ENCODE peak calls at places on chromosome 18, in seven cellular contexts. J is neural progenitor cell, H is tibial artery, B is transverse colon, K is foreskin fibroblast, U is BE2C, F is choroid plexus epithelial cell. A is an unnamed sample.

GRCh38 chr18:63314991-63315662 is 4.4 kb downstream of the BCL2 start:
- DNase-seq in J (no peak), B (no peak), H (no peak), F (no peak), U (no peak), K (no peak), A (no peak)

GRCh38 chr18:34493099-34493544 is 217.0 kb upstream of the DTNA start:
- DNase-seq in F (peak), K (peak), U (peak), J (peak), B (peak), H (peak), A (peak)

GRCh38 chr18:35456181-35456850 is 41.4 kb downstream of the INO80C start:
- DNase-seq in H (no peak), B (peak), J (no peak), F (peak), U (no peak), K (no peak), A (peak)

GRCh38 chr18:3596324-3597158 is 146.6 kb downstream of the TGIF1 start:
- DNase-seq in J (peak), K (no peak), H (peak), B (peak), U (peak), F (peak), A (peak)

GRCh38 chr18:26429535-26429934 is 118.8 kb downstream of the KCTD1 start:
- DNase-seq in U (no peak), B (no peak), F (peak), J (no peak), H (no peak), K (peak), A (peak)

GRCh38 chr18:46215902-46216723 is 111.9 kb downstream of the HAUS1 start:
- DNase-seq in J (no peak), F (no peak), K (no peak), H (no peak), U (no peak), B (no peak), A (no peak)

GRCh38 chr18:74023220-74023619 is 124.4 kb downstream of the FBXO15 start:
- DNase-seq in B (no peak), J (peak), U (no peak), F (no peak), K (no peak), H (no peak), A (no peak)

GRCh38 chr18:6427281-6427680 is 12.6 kb upstream of the L3MBTL4 start:
- DNase-seq in U (no peak), K (no peak), B (no peak), J (no peak), H (no peak), F (no peak), A (no peak)

GRCh38 chr18:32937007-32937540 is 164.3 kb upstream of the KLHL14 start:
- DNase-seq in H (no peak), B (no peak), U (no peak), J (peak), F (peak), K (no peak), A (no peak)

GRCh38 chr18:32915526-32915925 is 142.7 kb upstream of the KLHL14 start:
- DNase-seq in U (no peak), B (no peak), H (no peak), J (no peak), F (no peak), K (no peak), A (no peak)

GRCh38 chr18:2351126-2351850 is 220.0 kb downstream of the METTL4 start:
- DNase-seq in H (no peak), U (no peak), K (no peak), J (no peak), B (no peak), F (no peak), A (no peak)

GRCh38 chr18:44946529-44947113 is 265.9 kb downstream of the SETBP1 start:
- DNase-seq in K (no peak), H (no peak), U (no peak), J (peak), F (no peak), B (no peak), A (no peak)

GRCh38 chr18:79517322-79517721 is 121.6 kb downstream of the NFATC1 start:
- DNase-seq in U (no peak), K (no peak), H (no peak), F (no peak), B (no peak), J (no peak), A (no peak)

DNA sequence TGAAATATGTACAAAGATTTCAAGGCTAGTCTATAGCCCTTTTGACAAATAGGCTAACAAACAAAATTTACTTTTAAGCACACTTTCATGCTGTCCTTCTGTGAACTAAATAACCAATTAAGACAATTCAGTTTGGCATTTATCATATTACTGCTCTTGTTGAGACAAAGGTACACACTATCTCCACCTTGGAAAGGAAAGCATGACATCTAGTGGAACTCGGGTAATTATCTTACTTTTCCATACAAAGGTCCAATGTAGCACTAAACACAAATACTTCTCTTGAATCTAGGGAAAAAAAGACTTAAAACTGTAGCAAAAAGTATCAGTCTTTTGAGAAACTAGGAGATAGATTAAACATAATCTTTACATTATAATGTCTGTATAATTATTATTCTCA is 125.0 kb upstream of the CD226 start:
- DNase-seq in U (no peak), K (peak), F (peak), B (no peak), J (no peak), H (no peak), A (peak)
- TF ChIP-seq CTCF in U (peak), K (no peak), F (peak), B (no peak), J (peak), H (peak), A (peak)

DNA sequence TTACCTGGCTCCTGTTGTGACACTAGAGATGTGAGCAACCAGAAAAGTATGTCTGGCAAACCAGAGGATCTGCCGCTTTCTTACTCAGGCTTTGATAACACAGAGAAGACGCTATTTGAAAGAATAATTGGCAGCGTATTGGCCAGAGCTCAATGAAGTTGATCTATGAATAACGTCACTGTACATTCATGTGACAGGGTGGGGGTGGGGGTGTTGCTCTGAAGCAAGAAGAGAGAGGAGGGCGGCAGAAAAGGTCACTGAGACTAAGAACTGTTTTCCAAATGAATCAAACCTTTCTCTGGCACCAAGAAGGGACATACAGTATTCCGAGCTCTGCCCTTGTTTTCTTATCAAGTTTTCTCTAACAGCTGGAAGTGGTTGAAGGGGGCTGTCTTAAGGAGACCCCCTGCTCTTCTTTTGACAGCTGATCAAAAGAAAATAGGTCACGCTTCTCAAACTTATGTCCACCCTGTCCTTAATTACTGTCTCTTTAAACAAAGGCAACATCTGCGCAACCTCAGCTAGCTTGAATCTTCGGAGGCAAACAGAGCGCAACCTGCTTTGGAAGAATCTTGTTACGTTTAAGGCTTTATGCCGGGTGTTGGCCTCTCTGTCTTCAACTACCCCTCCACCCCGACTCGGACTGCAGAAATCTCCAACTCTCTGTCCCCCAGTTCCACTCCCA is 1.5 kb upstream of the ONECUT2 start:
- DNase-seq in H (no peak), J (no peak), F (no peak), B (no peak), K (no peak), U (no peak), A (no peak)
- H3K4me3 ChIP-seq in H (no peak), J (peak), F (no peak), B (peak), K (no peak), U (peak), A (no peak)

DNA sequence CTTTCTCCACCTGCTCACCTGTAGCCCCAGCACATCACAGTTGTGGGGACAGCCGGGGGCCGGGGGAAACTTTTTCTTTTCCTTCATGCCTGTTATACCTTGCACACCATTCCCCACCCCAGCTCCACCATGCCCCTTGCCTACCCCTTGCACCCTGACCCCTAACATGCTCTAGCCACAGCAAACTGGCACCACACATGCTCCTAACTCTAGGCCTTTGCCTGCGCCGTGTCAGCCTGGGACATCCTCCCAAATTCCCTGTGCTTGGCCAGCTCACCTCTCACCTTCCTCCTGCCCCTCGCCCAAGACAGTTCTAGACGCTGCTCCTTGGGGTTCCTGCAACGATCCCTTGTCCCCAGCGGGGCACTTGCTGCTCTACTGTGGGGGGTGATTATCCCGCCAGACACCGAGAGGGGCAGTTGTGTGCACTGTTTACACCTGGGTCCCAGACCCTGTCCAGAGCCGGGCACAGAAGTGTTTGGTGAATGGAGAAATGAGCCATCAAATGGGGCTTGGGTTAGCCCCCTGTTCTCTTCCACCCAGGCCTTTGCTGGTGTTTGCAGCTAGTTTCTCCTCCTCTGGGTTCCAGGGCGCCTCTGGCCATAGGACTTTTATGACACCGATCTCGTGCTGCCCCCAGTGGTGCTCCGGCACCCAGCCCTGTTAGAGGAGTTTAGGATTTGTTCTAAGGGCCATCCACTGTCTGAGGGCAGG is 129.8 kb downstream of the CTIF start:
- DNase-seq in J (no peak), B (no peak), U (no peak), F (no peak), H (no peak), K (no peak), A (no peak)
- TF ChIP-seq CTCF in J (no peak), B (no peak), U (no peak), F (peak), H (no peak), K (peak), A (peak)

DNA sequence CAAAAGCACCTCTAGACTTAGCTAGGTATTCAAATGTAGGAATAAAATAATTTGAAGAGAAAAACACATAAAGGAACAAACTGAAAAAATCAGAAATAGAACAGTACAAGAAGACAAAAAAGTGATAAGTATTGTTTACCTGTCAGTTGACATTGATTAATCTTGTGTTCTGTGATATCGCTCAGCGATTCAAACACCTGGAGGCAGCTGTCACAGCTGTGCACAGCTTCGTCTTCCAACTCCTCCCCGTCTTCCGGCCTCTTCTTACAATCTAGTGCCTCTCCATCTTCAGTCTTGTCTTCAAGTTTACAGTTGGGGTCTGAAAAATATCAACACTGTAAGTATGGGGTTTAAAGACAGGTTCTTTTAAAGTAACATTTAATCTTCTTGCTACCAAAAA is 30.1 kb downstream of the ZNF521 start:
- DNase-seq in K (no peak), F (no peak), H (no peak), J (no peak), B (no peak), U (no peak), A (no peak)
- H3K4me3 ChIP-seq in K (no peak), F (no peak), H (no peak), J (no peak), B (no peak), U (no peak), A (no peak)

GRCh38 chr18:76658627-76659026 is 163.6 kb upstream of the ZNF516 start:
- DNase-seq in F (peak), B (no peak), J (peak), U (peak), K (no peak), H (no peak), A (no peak)
- TF ChIP-seq CTCF in F (peak), B (no peak), J (peak), U (peak), K (peak), H (no peak), A (peak)

GRCh38 chr18:50192903-50193795 is 1.8 kb downstream of the MYO5B start:
- DNase-seq in K (no peak), U (no peak), B (peak), H (no peak), J (peak), F (no peak), A (no peak)
- H3K4me3 ChIP-seq in K (no peak), U (no peak), B (peak), H (peak), J (peak), F (no peak), A (no peak)

GRCh38 chr18:55396979-55397378 is 191.0 kb downstream of the TCF4 start:
- DNase-seq in U (no peak), F (no peak), H (no peak), K (no peak), B (no peak), J (no peak), A (no peak)

GRCh38 chr18:55401275-55401620 is 186.7 kb downstream of the TCF4 start:
- DNase-seq in H (no peak), U (no peak), F (peak), B (no peak), K (no peak), J (no peak), A (peak)

GRCh38 chr18:55396267-55396905 is 191.6 kb downstream of the TCF4 start:
- DNase-seq in B (no peak), F (no peak), U (no peak), K (no peak), J (no peak), H (no peak), A (no peak)

GRCh38 chr18:55400590-55401274 is 187.3 kb downstream of the TCF4 start:
- DNase-seq in B (no peak), U (no peak), H (no peak), K (no peak), J (no peak), F (peak), A (peak)

DNA sequence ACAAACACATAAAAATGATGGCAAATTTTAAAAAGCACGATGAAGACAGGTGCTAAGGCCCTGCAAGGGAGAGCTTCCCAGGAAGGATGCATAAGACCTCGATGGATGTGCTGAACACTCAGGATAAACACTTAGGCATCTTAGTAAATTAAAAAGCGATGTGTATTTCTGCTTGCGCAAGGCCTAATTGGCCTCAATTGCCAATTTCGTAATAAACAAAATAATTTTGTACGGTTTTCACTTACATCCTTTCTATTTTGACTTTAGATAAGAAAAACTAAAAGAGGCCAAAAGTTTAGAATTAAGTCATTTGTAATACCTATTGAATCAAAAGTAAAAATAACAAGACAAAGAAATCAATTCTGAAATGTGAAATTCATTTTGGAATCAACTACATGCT is 189.1 kb downstream of the TCF4 start:
- DNase-seq in H (no peak), B (no peak), K (no peak), F (no peak), J (no peak), U (no peak), A (no peak)
- TF ChIP-seq CTCF in H (no peak), B (no peak), K (no peak), F (no peak), J (no peak), U (no peak), A (no peak)

GRCh38 chr18:11561293-11561692 is 48.1 kb upstream of the SLC35G4 start:
- DNase-seq in B (no peak), K (no peak), J (no peak), U (no peak), F (no peak), H (no peak), A (no peak)
- H3K4me3 ChIP-seq in B (no peak), K (no peak), J (no peak), U (no peak), F (no peak), H (no peak), A (no peak)

GRCh38 chr18:56789004-56789888 is 138.1 kb downstream of the WDR7 start:
- DNase-seq in H (no peak), B (peak), F (peak), U (peak), K (no peak), J (peak), A (peak)
- TF ChIP-seq CTCF in H (no peak), B (peak), F (peak), U (peak), K (peak), J (peak), A (peak)